ENCODE peak calls at places on chromosomes 4 and X, in five cellular contexts. U is Caki2; T is left colon; D is stimulated activated naive CD8-positive, alpha-beta T cell treated with anti-CD3 and anti-CD28 coated beads, Interleukin-15, amount 100 ng/mL, for 72 hours; J is BE2C. S is an unnamed sample.

GRCh38 chr4:139223682-139224317 is 46.8 kb upstream of the ELF2 start:
- DNase-seq in D (peak), J (no peak), T (no peak), U (no peak), S (no peak)

GRCh38 chr4:138863160-138863559 is 152.4 kb upstream of the NOCT start:
- DNase-seq in T (no peak), U (no peak), J (no peak), D (no peak), S (no peak)

GRCh38 chr4:89324671-89325070 is 17.1 kb upstream of the GPRIN3 start:
- DNase-seq in U (no peak), J (no peak), T (no peak), D (peak), S (no peak)

GRCh38 chr4:127251423-127251822 is 381.3 kb upstream of the INTU start:
- DNase-seq in D (no peak), U (no peak), T (no peak), J (no peak), S (no peak)

GRCh38 chrX:140050906-140051305 is 85.6 kb upstream of the CXorf66 start:
- DNase-seq in T (no peak), U (no peak), D (no peak), J (no peak), S (no peak)

GRCh38 chr4:127709456-127709855 is 20.7 kb upstream of the SLC25A31 start:
- DNase-seq in J (no peak), D (no peak), T (no peak), U (peak), S (no peak)

GRCh38 chr4:3011456-3012220 is 48.3 kb downstream of the GRK4 start:
- DNase-seq in T (no peak), U (no peak), J (no peak), D (no peak), S (no peak)

GRCh38 chr4:52015366-52015765 is 4.8 kb downstream of the LRRC66 start:
- DNase-seq in T (no peak), U (no peak), D (no peak), J (peak), S (no peak)

GRCh38 chr4:86613734-86614133 is 19.6 kb downstream of the PTPN13 start:
- DNase-seq in U (no peak), J (no peak), T (no peak), D (no peak), S (no peak)

GRCh38 chr4:185210102-185210981 is 944 bp downstream of the SNX25 start:
- DNase-seq in D (peak), T (peak), U (peak), J (peak), S (peak)

GRCh38 chr4:138438608-138439007 is 196.5 kb upstream of the SLC7A11 start:
- DNase-seq in T (no peak), J (no peak), U (peak), D (no peak), S (no peak)

GRCh38 chrX:2928127-2928582 is 984 bp downstream of the ARSD start:
- DNase-seq in T (peak), D (no peak), J (peak), U (peak), S (no peak)

GRCh38 chr4:78688385-78688784 is 87.8 kb upstream of the BMP2K start:
- DNase-seq in U (no peak), T (no peak), D (no peak), J (no peak), S (no peak)

GRCh38 chr4:125833-126232 is 1.5 kb downstream of the ZNF718 start:
- DNase-seq in T (peak), J (peak), D (no peak), U (no peak), S (no peak)

GRCh38 chr4:133233922-133234321 is 84.8 kb downstream of the PCDH10 start:
- DNase-seq in D (no peak), J (no peak), U (no peak), T (no peak), S (no peak)